ENCODE peak calls at places on chromosome 9, in nine cellular contexts. One of them, this sample, is unnamed.

GRCh38 chr9:77750284-77750683 is 102.2 kb upstream of the GNA14 start:
- DNase-seq in posterior cingulate gyrus: no peak
- DNase-seq in G401: no peak
- DNase-seq in dorsolateral prefrontal cortex: no peak
- DNase-seq in astrocyte of the spinal cord: no peak
- DNase-seq in activated CD8-positive, alpha-beta T cell treated with anti-CD3 and anti-CD28 coated beads, Interleukin-2, amount 10 ng/mL, durations not matched to agents 7 days and 5 days: no peak
- DNase-seq in A549: no peak
- DNase-seq in effector memory CD4-positive, alpha-beta T cell: no peak
- DNase-seq in GF-D8: no peak
- DNase-seq in this sample: peak

GRCh38 chr9:93962041-93962440 is 6.9 kb upstream of the BARX1 start:
- DNase-seq in posterior cingulate gyrus: no peak
- DNase-seq in G401: no peak
- DNase-seq in dorsolateral prefrontal cortex: no peak
- DNase-seq in astrocyte of the spinal cord: no peak
- DNase-seq in activated CD8-positive, alpha-beta T cell treated with anti-CD3 and anti-CD28 coated beads, Interleukin-2, amount 10 ng/mL, durations not matched to agents 7 days and 5 days: no peak
- DNase-seq in A549: no peak
- DNase-seq in effector memory CD4-positive, alpha-beta T cell: no peak
- DNase-seq in GF-D8: no peak
- DNase-seq in this sample: no peak

GRCh38 chr9:94925751-94926456 is 199.4 kb downstream of the AOPEP start:
- DNase-seq in posterior cingulate gyrus: no peak
- DNase-seq in G401: no peak
- DNase-seq in dorsolateral prefrontal cortex: no peak
- DNase-seq in astrocyte of the spinal cord: no peak
- DNase-seq in activated CD8-positive, alpha-beta T cell treated with anti-CD3 and anti-CD28 coated beads, Interleukin-2, amount 10 ng/mL, durations not matched to agents 7 days and 5 days: no peak
- DNase-seq in A549: peak
- DNase-seq in effector memory CD4-positive, alpha-beta T cell: no peak
- DNase-seq in GF-D8: no peak
- DNase-seq in this sample: no peak

GRCh38 chr9:114619205-114619758 is 8.2 kb downstream of the TMEM268 start:
- DNase-seq in posterior cingulate gyrus: no peak
- DNase-seq in G401: no peak
- DNase-seq in dorsolateral prefrontal cortex: peak
- DNase-seq in astrocyte of the spinal cord: no peak
- DNase-seq in activated CD8-positive, alpha-beta T cell treated with anti-CD3 and anti-CD28 coated beads, Interleukin-2, amount 10 ng/mL, durations not matched to agents 7 days and 5 days: no peak
- DNase-seq in A549: no peak
- DNase-seq in effector memory CD4-positive, alpha-beta T cell: no peak
- DNase-seq in GF-D8: no peak
- DNase-seq in this sample: no peak

GRCh38 chr9:134437417-134438203 is 111.4 kb downstream of the RXRA start:
- DNase-seq in posterior cingulate gyrus: no peak
- DNase-seq in G401: no peak
- DNase-seq in dorsolateral prefrontal cortex: no peak
- DNase-seq in astrocyte of the spinal cord: no peak
- DNase-seq in activated CD8-positive, alpha-beta T cell treated with anti-CD3 and anti-CD28 coated beads, Interleukin-2, amount 10 ng/mL, durations not matched to agents 7 days and 5 days: no peak
- DNase-seq in A549: no peak
- DNase-seq in effector memory CD4-positive, alpha-beta T cell: no peak
- DNase-seq in GF-D8: no peak
- DNase-seq in this sample: no peak

GRCh38 chr9:31304576-31304975 is 1079.9 kb upstream of the ACO1 start:
- DNase-seq in posterior cingulate gyrus: no peak
- DNase-seq in G401: no peak
- DNase-seq in dorsolateral prefrontal cortex: no peak
- DNase-seq in astrocyte of the spinal cord: peak
- DNase-seq in activated CD8-positive, alpha-beta T cell treated with anti-CD3 and anti-CD28 coated beads, Interleukin-2, amount 10 ng/mL, durations not matched to agents 7 days and 5 days: no peak
- DNase-seq in A549: peak
- DNase-seq in effector memory CD4-positive, alpha-beta T cell: no peak
- DNase-seq in GF-D8: no peak
- DNase-seq in this sample: peak

GRCh38 chr9:89532478-89532877 is 34.6 kb upstream of the SEMA4D start:
- DNase-seq in posterior cingulate gyrus: no peak
- DNase-seq in G401: no peak
- DNase-seq in dorsolateral prefrontal cortex: no peak
- DNase-seq in astrocyte of the spinal cord: no peak
- DNase-seq in activated CD8-positive, alpha-beta T cell treated with anti-CD3 and anti-CD28 coated beads, Interleukin-2, amount 10 ng/mL, durations not matched to agents 7 days and 5 days: no peak
- DNase-seq in A549: no peak
- DNase-seq in effector memory CD4-positive, alpha-beta T cell: no peak
- DNase-seq in GF-D8: no peak
- DNase-seq in this sample: no peak

GRCh38 chr9:129208191-129209091 is 30.4 kb upstream of the IER5L start:
- DNase-seq in posterior cingulate gyrus: no peak
- DNase-seq in G401: no peak
- DNase-seq in dorsolateral prefrontal cortex: no peak
- DNase-seq in astrocyte of the spinal cord: no peak
- DNase-seq in activated CD8-positive, alpha-beta T cell treated with anti-CD3 and anti-CD28 coated beads, Interleukin-2, amount 10 ng/mL, durations not matched to agents 7 days and 5 days: peak
- DNase-seq in A549: no peak
- DNase-seq in effector memory CD4-positive, alpha-beta T cell: no peak
- DNase-seq in GF-D8: no peak
- DNase-seq in this sample: no peak

GRCh38 chr9:38138276-38138675 is 69.2 kb upstream of the SHB start:
- DNase-seq in posterior cingulate gyrus: no peak
- DNase-seq in G401: no peak
- DNase-seq in dorsolateral prefrontal cortex: no peak
- DNase-seq in astrocyte of the spinal cord: no peak
- DNase-seq in activated CD8-positive, alpha-beta T cell treated with anti-CD3 and anti-CD28 coated beads, Interleukin-2, amount 10 ng/mL, durations not matched to agents 7 days and 5 days: no peak
- DNase-seq in A549: no peak
- DNase-seq in effector memory CD4-positive, alpha-beta T cell: no peak
- DNase-seq in GF-D8: no peak
- DNase-seq in this sample: no peak